ENCODE peak calls at places on chromosomes 11 and 22, in five cellular contexts. S, D, J, B and E are unnamed samples. For H3K4me1, the result is how much of the 10 kb centered on the place peaks cover.

GRCh38 chr22:20569059-20570058 is 61.9 kb downstream of the MED15 start:
- DNase-seq in S (peak), D (peak), J (peak), B (peak), E (peak)

GRCh38 chr11:129257512-129257911 is 65.4 kb upstream of the ARHGAP32 start:
- DNase-seq in S (no peak), D (no peak), J (no peak), B (no peak), E (no peak)

GRCh38 chr22:38104084-38104483 is 6.4 kb downstream of the BAIAP2L2 start:
- DNase-seq in S (no peak), D (no peak), J (no peak), B (peak), E (no peak)

GRCh38 chr11:111137846-111138245 is 107.7 kb upstream of the POU2AF2 start:
- DNase-seq in S (no peak), D (no peak), J (no peak), B (no peak), E (no peak)

GRCh38 chr11:31340903-31341572 is 28.5 kb downstream of the DCDC1 start:
- DNase-seq in S (no peak), D (peak), J (peak), B (peak), E (no peak)

GRCh38 chr22:47275479-47276218 is 513.2 kb downstream of the TBC1D22A start:
- DNase-seq in S (no peak), D (peak), J (no peak), B (no peak), E (peak)

GRCh38 chr22:38628444-38628843 is 27.7 kb downstream of the FAM227A start:
- DNase-seq in S (no peak), D (no peak), J (no peak), B (no peak), E (no peak)

GRCh38 chr11:82767123-82767522 is 33.5 kb upstream of the FAM181B start:
- DNase-seq in S (no peak), D (no peak), J (no peak), B (no peak), E (no peak)

GRCh38 chr11:28072321-28072720 is 35.6 kb downstream of the KIF18A start:
- DNase-seq in S (no peak), D (no peak), J (no peak), B (no peak), E (no peak)

GRCh38 chr22:27370281-27370680 is 431.3 kb downstream of the MN1 start:
- DNase-seq in S (no peak), D (no peak), J (no peak), B (no peak), E (no peak)

GRCh38 chr11:36509694-36510566 is at the start of gene TRAF6:
- DNase-seq in S (peak), D (peak), J (peak), B (peak), E (peak)

GRCh38 chr11:35017528-35018342 is 101.3 kb downstream of the PDHX start:
- DNase-seq in S (no peak), D (no peak), J (no peak), B (no peak), E (no peak)

GRCh38 chr11:12137938-12138731 is 27.7 kb downstream of the MICAL2 start:
- DNase-seq in S (no peak), D (no peak), J (no peak), B (no peak), E (no peak)

GRCh38 chr11:27720277-27720830 is 20.1 kb upstream of the BDNF start:
- DNase-seq in S (peak), D (peak), J (peak), B (no peak), E (no peak)

GRCh38 chr11:117300773-117301172 is 9.6 kb downstream of the BACE1-AS start:
- DNase-seq in S (no peak), D (no peak), J (no peak), B (no peak), E (no peak)

GRCh38 chr11:128733440-128734115 is 39.7 kb downstream of the FLI1 start:
- DNase-seq in S (no peak), D (no peak), J (no peak), B (no peak), E (no peak)

GRCh38 chr11:100810146-100810545 is 123.1 kb downstream of the ARHGAP42 start:
- DNase-seq in S (no peak), D (no peak), J (no peak), B (no peak), E (no peak)

GRCh38 chr22:47005506-47006408 is 243.3 kb downstream of the TBC1D22A start:
- DNase-seq in S (no peak), D (no peak), J (no peak), B (no peak), E (no peak)

GRCh38 chr11:123431619-123432018 is 1.6 kb downstream of the GRAMD1B start:
- DNase-seq in S (no peak), D (no peak), J (no peak), B (no peak), E (no peak)

GRCh38 chr11:63837719-63838118 is 1.2 kb upstream of the MARK2 start:
- DNase-seq in S (no peak), D (no peak), J (no peak), B (no peak), E (no peak)

DNA sequence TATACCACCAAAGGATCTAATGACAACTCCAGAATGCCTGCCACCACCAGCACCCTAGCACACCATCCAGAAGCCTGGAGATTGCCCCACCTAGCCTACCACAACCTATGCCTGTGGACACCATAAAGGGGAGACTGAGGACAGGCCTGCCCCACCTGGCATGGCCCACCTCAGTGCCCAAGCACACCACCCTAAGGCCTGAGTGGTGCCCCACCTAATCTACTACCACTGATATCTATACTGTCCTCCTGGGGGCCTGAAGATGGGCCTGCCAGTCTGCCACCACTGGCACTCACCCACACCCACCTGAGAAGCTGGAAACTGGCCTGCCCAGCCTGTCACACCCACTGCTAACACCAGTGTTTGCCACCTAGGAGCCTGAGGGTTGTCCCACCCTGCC is 31.8 kb downstream of the SAA4 start:
- DNase-seq in S (no peak), D (no peak), J (no peak), B (no peak), E (no peak)
- H3K27ac ChIP-seq in S (no peak), D (no peak), J (no peak), B (no peak), E (no peak)

GRCh38 chr22:40979198-40979597 is 28.0 kb downstream of the RBX1 start:
- DNase-seq in S (no peak), D (no peak), J (no peak), B (no peak), E (no peak)

GRCh38 chr22:40975346-40975745 is 24.2 kb downstream of the RBX1 start:
- DNase-seq in S (no peak), D (no peak), J (no peak), B (no peak), E (no peak)

GRCh38 chr22:40976866-40977700 is 25.9 kb downstream of the RBX1 start:
- DNase-seq in S (no peak), D (no peak), J (no peak), B (no peak), E (no peak)

GRCh38 chr22:40982482-40983385 is 31.6 kb downstream of the RBX1 start:
- DNase-seq in S (no peak), D (no peak), J (no peak), B (no peak), E (no peak)

DNA sequence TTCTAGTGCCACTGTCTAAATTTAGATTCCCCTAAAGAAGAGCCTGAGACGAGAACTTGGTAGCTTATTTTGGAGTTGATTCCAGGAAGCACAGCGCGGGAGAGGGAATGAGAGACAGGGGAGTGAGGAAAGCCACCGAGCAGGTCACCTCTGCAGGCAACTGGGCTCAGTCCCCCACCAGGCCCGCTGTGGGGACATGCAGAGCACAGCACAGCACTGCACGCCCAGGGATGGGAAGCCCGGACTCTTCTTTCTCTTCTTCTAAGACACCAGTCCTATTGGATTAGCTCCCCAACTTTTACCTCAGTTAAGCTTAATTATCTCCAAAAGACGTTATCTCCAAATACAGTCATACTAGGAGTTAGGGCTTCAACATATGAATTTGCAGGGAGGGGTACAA is 28.7 kb downstream of the RBX1 start:
- DNase-seq in S (no peak), D (no peak), J (no peak), B (no peak), E (no peak)
- H3K4me3 ChIP-seq in S (no peak), D (no peak), J (no peak), B (no peak), E (no peak)

DNA sequence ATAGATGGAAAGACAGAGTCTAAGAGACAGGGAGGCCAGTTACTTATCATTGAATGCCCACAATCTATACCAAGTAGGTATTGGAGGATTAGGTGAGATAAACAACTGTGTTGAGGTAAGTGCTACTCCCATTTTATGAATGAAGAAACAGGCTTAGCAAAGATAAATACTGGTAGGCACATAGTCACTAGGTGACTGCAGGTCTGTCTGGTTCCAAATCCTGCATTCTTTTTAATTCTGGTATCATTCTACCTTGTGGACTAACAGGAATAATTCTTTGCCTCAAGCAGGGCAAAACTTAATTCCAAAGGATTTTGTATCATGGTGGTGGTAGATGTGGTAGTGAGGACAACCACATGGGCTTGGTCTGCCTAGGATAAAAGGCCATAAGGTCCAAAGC is 28.4 kb downstream of the RNF169 start:
- DNase-seq in S (no peak), D (no peak), J (no peak), B (no peak), E (no peak)
- H3K4me1 ChIP-seq in S (under half), D (under half), J (under half), B (under half), E (under half)

DNA sequence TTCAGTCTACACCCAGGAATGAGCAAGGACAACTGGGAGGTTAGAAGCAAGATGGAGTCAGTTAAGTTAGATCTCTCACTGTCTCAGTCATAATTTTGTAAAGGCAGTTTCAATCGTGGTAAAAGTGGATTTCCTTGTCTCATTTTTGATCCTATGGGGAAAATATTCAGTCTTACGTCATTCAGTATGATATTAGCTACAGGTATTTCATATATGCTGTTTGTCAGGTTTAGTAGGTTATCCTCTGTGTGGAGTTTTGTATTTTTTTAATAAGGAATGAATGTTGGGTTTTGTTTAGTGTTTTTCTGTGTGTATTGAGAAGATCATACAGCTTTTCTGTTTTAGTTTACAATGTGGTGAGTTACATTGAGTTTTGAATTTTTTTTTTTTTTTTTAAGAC is 11.8 kb downstream of the SPECC1L start:
- DNase-seq in S (no peak), D (no peak), J (no peak), B (no peak), E (no peak)
- H3K27ac ChIP-seq in S (no peak), D (peak), J (peak), B (peak), E (no peak)

GRCh38 chr11:118916842-118917388 is 8.8 kb downstream of the BCL9L start:
- DNase-seq in S (peak), D (peak), J (peak), B (no peak), E (peak)
- H3K4me3 ChIP-seq in S (no peak), D (peak), J (no peak), B (no peak), E (no peak)

DNA sequence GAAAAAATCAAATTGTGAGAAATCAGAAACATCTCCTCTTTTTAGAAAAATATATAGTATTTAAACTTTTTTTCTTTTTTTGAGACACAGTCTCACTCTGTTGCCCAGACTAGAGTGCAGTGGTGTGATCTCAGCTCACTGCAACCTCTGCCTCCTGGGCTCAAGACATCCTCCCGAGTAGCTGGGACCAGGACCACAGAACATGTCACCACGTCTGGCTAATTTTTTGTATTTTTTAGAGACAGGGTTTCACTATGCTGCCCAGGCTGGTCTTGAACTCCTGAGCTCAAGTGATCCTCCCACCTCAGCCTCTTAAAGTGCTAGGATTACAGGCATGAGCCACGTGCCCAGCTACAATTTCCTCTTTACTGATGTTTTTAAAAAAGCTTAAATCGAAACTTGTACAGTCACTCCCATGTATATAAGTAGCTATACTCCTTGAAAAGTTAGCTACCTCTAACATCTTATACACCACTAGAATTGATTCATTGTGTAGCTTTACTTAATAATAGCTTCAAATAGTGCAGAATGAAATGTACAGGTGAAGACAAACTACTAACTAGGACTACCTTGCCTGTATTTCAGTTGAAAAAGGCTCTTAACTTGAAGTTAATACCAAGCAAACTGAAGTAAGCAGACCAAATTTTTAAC is 10.3 kb downstream of the EIF4G2 start:
- DNase-seq in S (no peak), D (no peak), J (no peak), B (no peak), E (no peak)
- H3K4me1 ChIP-seq in S (under half), D (under half), J (under half), B (under half), E (under half)

GRCh38 chr11:61042961-61043540 is 59.2 kb upstream of the CD5 start:
- DNase-seq in S (no peak), D (no peak), J (no peak), B (no peak), E (no peak)
- H3K27ac ChIP-seq in S (no peak), D (no peak), J (no peak), B (no peak), E (no peak)